ENCODE peak calls at places on chromosomes 4 and X, in nine cellular contexts. S is HCT116, P is PC-3, I is SK-N-SH, J is OCI-LY7, H is neural progenitor cell, A is GM23338, B is hepatocyte, Q is MM.1S. Y is an unnamed sample. For H3K4me1, the result is how much of the 10 kb centered on the place peaks cover.

GRCh38 chr4:2303121-2303685 is 41.3 kb upstream of the MXD4 start:
- DNase-seq in B (no peak), Q (no peak), P (no peak), I (no peak), J (no peak), A (no peak), S (no peak), H (no peak), Y (no peak)

GRCh38 chrX:23729214-23729613 is 13.9 kb downstream of the ACOT9 start:
- DNase-seq in A (no peak), Q (no peak), J (no peak), B (no peak), H (no peak), I (no peak), S (no peak), P (peak), Y (no peak)

GRCh38 chr4:59855630-59856352 is 1344.3 kb upstream of the ADGRL3 start:
- DNase-seq in A (peak), H (no peak), B (no peak), S (no peak), Q (no peak), J (no peak), P (no peak), I (no peak), Y (no peak)

GRCh38 chr4:21845663-21846062 is 102.9 kb downstream of the KCNIP4 start:
- DNase-seq in P (no peak), S (no peak), A (no peak), H (no peak), I (no peak), Q (no peak), J (no peak), B (no peak), Y (peak)

GRCh38 chr4:99324978-99325377 is 3.8 kb upstream of the ADH1B start:
- DNase-seq in P (no peak), A (peak), B (peak), Q (no peak), J (no peak), I (no peak), S (no peak), H (no peak), Y (peak)

GRCh38 chr4:1204828-1205591 is 32.6 kb upstream of the SPON2 start:
- DNase-seq in P (no peak), A (peak), Q (no peak), H (no peak), S (no peak), J (no peak), B (peak), I (peak), Y (no peak)

GRCh38 chr4:129526812-129527211 is 430.9 kb downstream of the C4orf33 start:
- DNase-seq in A (peak), H (no peak), P (peak), Q (peak), I (peak), B (no peak), J (peak), S (peak), Y (no peak)

GRCh38 chr4:13476915-13477314 is 7.2 kb downstream of the RAB28 start:
- DNase-seq in Q (peak), H (no peak), P (peak), S (no peak), A (no peak), I (no peak), B (peak), J (no peak), Y (peak)

GRCh38 chr4:154473497-154473896 is 18.1 kb downstream of the DCHS2 start:
- DNase-seq in P (no peak), I (no peak), H (no peak), B (no peak), J (no peak), S (no peak), Q (no peak), A (no peak), Y (no peak)

GRCh38 chr4:71609651-71610050 is 174.2 kb downstream of the GC start:
- DNase-seq in I (no peak), A (no peak), H (no peak), P (peak), Q (no peak), J (no peak), B (no peak), S (no peak), Y (no peak)

GRCh38 chrX:37755073-37755472 is 24.8 kb upstream of the CYBB start:
- DNase-seq in Q (peak), A (no peak), B (no peak), S (no peak), J (peak), P (no peak), H (no peak), I (no peak), Y (no peak)

GRCh38 chrX:131728295-131729145 is 184.6 kb downstream of the OR13H1 start:
- DNase-seq in S (no peak), B (no peak), A (no peak), I (peak), Q (peak), P (no peak), J (no peak), H (no peak), Y (no peak)

GRCh38 chrX:134172588-134173259 is 64.3 kb upstream of the CCDC160 start:
- DNase-seq in Q (peak), B (peak), H (peak), J (no peak), P (no peak), A (no peak), S (no peak), I (peak), Y (peak)

GRCh38 chr4:182978152-182978827 is 61.1 kb upstream of the DCTD start:
- DNase-seq in I (no peak), J (peak), A (no peak), H (no peak), B (no peak), Q (peak), P (peak), S (no peak), Y (peak)

GRCh38 chrX:136656596-136656995 is 8.6 kb downstream of the CD40LG start:
- DNase-seq in A (no peak), J (no peak), P (no peak), B (no peak), H (peak), S (no peak), Q (no peak), I (no peak), Y (no peak)

GRCh38 chr4:158861766-158862165 is 92.9 kb downstream of the FNIP2 start:
- DNase-seq in P (no peak), Q (no peak), A (peak), B (no peak), I (no peak), H (peak), S (no peak), J (no peak), Y (no peak)

GRCh38 chr4:113617195-113617594 is 144.3 kb downstream of the CAMK2D start:
- DNase-seq in I (no peak), Q (no peak), P (no peak), H (no peak), B (no peak), S (no peak), J (no peak), A (no peak), Y (no peak)

GRCh38 chr4:148793221-148793620 is 351.0 kb upstream of the NR3C2 start:
- DNase-seq in A (no peak), I (no peak), P (no peak), B (no peak), S (no peak), Q (no peak), H (no peak), J (no peak), Y (no peak)

GRCh38 chr4:85780664-85781063 is 305.7 kb downstream of the ARHGAP24 start:
- DNase-seq in I (no peak), S (no peak), B (no peak), P (no peak), H (no peak), A (no peak), J (peak), Q (no peak), Y (peak)

GRCh38 chrX:130094712-130095111 is 15.6 kb downstream of the ELF4 start:
- DNase-seq in S (no peak), J (no peak), B (no peak), H (no peak), A (no peak), I (no peak), P (no peak), Q (no peak), Y (no peak)

GRCh38 chr4:76781698-76782595 is 116.0 kb downstream of the SOWAHB start:
- DNase-seq in A (no peak), P (peak), B (no peak), J (no peak), I (no peak), Q (peak), H (no peak), S (peak), Y (peak)

GRCh38 chr4:68077301-68077700 is 52.4 kb downstream of the TMPRSS11F start:
- DNase-seq in S (no peak), I (no peak), J (no peak), Q (no peak), P (no peak), B (no peak), H (no peak), A (no peak), Y (no peak)

GRCh38 chr4:145177511-145177905 is 2.9 kb downstream of the OTUD4 start:
- DNase-seq in J (no peak), H (no peak), P (peak), Q (no peak), S (no peak), B (peak), A (no peak), I (no peak), Y (peak)

GRCh38 chr4:104494822-104495559 is at the start of gene CXXC4:
- DNase-seq in J (no peak), A (peak), Q (peak), B (peak), I (peak), S (peak), P (no peak), H (peak), Y (peak)

GRCh38 chrX:150253946-150254615 is 109.0 kb upstream of the MAMLD1 start:
- DNase-seq in P (no peak), J (no peak), I (no peak), S (no peak), Q (no peak), B (no peak), H (no peak), A (no peak), Y (no peak)

GRCh38 chrX:110442631-110443030 is 84.0 kb downstream of the RTL9 start:
- DNase-seq in B (peak), H (peak), P (peak), Q (peak), I (peak), A (peak), S (no peak), J (peak), Y (peak)

GRCh38 chr4:102388636-102389035 is 43.4 kb upstream of the SLC39A8 start:
- DNase-seq in S (no peak), H (no peak), B (no peak), Q (no peak), A (no peak), J (no peak), P (peak), I (no peak), Y (no peak)

GRCh38 chr4:73575667-73576066 is 44.6 kb downstream of the RASSF6 start:
- DNase-seq in H (no peak), P (no peak), Q (no peak), A (no peak), S (no peak), B (no peak), I (no peak), J (no peak), Y (no peak)

GRCh38 chr4:182212211-182212761 is 30.9 kb upstream of the TENM3 start:
- DNase-seq in Q (no peak), J (no peak), B (peak), I (peak), S (no peak), A (peak), P (no peak), H (peak), Y (no peak)

GRCh38 chr4:151716324-151716723 is 44.5 kb downstream of the GATB start:
- DNase-seq in Q (no peak), S (no peak), B (no peak), P (no peak), J (no peak), H (no peak), A (no peak), I (no peak), Y (no peak)

GRCh38 chr4:3756343-3757059 is 9.7 kb upstream of the ADRA2C start:
- DNase-seq in B (no peak), Q (no peak), S (peak), P (no peak), H (no peak), A (peak), I (peak), J (no peak), Y (no peak)

GRCh38 chrX:14919421-14919820 is 46.2 kb downstream of the MOSPD2 start:
- DNase-seq in H (no peak), Q (no peak), J (no peak), A (no peak), P (no peak), S (no peak), B (no peak), I (no peak), Y (no peak)

GRCh38 chrX:14913241-14913640 is 40.0 kb downstream of the MOSPD2 start:
- DNase-seq in A (no peak), S (no peak), P (peak), J (no peak), Q (no peak), I (no peak), B (no peak), H (no peak), Y (peak)

GRCh38 chrX:14920196-14920595 is 47.0 kb downstream of the MOSPD2 start:
- DNase-seq in S (no peak), J (no peak), B (no peak), P (no peak), Q (no peak), I (no peak), H (no peak), A (no peak), Y (peak)

GRCh38 chrX:14916017-14916674 is 42.9 kb downstream of the MOSPD2 start:
- DNase-seq in S (no peak), B (no peak), Q (no peak), J (no peak), A (no peak), P (peak), I (no peak), H (no peak), Y (peak)

DNA sequence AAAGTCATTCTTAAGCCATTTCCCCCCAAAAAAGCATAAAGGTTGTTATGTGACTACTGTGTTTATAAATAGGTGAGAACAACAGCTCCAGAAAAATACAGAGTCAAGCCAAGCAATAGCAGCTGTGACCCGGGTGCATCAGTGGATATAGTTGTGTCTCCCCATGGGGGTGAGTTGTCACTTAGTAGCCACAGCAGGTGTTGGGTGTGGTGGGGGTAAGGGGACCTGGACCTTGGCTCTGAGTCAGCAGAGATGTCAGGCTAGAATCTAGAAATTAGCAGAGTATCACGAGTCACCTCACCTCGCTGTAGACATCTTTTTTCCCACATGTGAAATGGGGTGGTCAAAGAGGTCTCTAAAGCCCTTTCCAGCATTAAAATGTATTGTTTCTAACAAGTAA is 42.4 kb downstream of the MOSPD2 start:
- DNase-seq in J (no peak), H (no peak), I (no peak), S (no peak), Q (no peak), A (no peak), P (peak), B (no peak), Y (no peak)
- TF ChIP-seq EZH2phosphoT487 in J (no peak), H (no peak), I (no peak), S (no peak), Q (no peak), A (no peak), P (no peak), B (no peak), Y (no peak)

DNA sequence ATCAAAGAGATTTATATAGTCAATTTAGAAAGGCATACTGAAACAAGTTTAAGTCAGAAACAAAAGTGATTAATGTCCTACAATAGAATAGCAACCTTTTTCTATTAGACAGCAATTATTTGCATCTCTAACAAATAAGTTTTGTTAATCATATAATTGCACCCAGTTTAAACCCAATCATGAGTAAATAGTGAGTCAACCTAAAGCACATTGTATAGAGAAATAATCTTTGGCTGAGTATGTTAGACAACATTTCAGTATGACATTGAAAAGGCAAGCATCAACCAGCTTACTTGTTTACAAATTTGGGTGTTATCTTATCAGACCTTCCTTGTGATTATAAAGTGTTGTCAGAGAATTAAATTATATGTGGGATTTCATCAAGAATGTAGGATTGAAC is 209.5 kb downstream of the IL15 start:
- DNase-seq in J (no peak), H (no peak), I (no peak), Q (no peak), P (peak), A (no peak), B (no peak), S (no peak), Y (peak)
- H3K4me1 ChIP-seq in J (under half), H (under half), I (under half), Q (under half), P (under half), A (under half), B (under half), S (under half), Y (under half)

GRCh38 chrX:31609130-31609529 is 537.3 kb upstream of the FTHL17 start:
- DNase-seq in Q (no peak), J (no peak), A (no peak), P (peak), H (no peak), S (no peak), I (no peak), B (peak), Y (peak)
- TF ChIP-seq EZH2phosphoT487 in Q (no peak), J (no peak), A (no peak), P (no peak), H (no peak), S (no peak), I (no peak), B (no peak), Y (no peak)

GRCh38 chr4:101126044-101126443 is 221.3 kb downstream of the PPP3CA start:
- DNase-seq in A (no peak), P (no peak), I (no peak), Q (no peak), J (no peak), B (no peak), H (no peak), S (no peak), Y (peak)

GRCh38 chr4:101127176-101127790 is 220.0 kb downstream of the PPP3CA start:
- DNase-seq in I (no peak), A (no peak), B (no peak), S (no peak), H (no peak), Q (no peak), P (no peak), J (peak), Y (no peak)

GRCh38 chr4:101122019-101122418 is 225.3 kb downstream of the PPP3CA start:
- DNase-seq in S (no peak), H (no peak), P (no peak), A (no peak), Q (no peak), B (no peak), J (no peak), I (no peak), Y (peak)

GRCh38 chr4:101123231-101123630 is 224.1 kb downstream of the PPP3CA start:
- DNase-seq in I (no peak), S (peak), P (peak), J (no peak), H (no peak), A (no peak), B (no peak), Q (no peak), Y (no peak)

DNA sequence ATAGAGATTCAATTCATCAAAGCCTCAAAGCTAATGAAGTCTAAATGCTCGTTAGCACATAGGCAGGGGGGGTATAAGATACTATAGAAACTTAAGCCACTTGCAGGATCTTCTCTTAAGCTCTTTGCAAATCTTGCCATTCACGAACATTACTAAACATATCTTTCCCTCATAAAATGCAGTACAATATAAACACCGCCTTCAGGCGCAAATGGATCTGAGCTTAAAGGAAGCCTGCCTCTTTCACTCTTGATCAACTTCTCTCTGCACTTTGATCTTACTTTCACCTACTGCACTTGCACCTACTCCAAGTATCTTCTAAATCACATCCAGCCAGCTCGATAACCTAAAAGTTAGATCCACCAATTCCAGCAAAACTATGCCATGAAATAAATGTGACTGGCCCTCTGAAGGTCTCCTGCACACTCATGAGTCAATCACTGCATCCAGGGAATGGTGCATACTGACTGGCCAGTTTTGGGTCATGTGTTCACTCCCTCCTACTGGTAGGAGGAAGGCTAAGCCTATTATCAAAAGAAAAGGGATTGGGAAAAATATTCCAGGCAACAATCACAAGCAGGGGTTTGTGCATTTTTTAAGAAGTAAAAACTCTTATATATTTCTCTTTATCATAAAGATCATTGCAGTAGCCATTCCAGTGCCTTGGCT is 222.1 kb downstream of the PPP3CA start:
- DNase-seq in Q (no peak), S (no peak), B (no peak), I (no peak), P (no peak), J (peak), H (no peak), A (no peak), Y (no peak)
- H3K4me1 ChIP-seq in Q (under half), S (half or more), B (under half), I (under half), P (under half), J (under half), H (under half), A (under half), Y (under half)